ENCODE peak calls at places on chromosomes 16 and 17, in ten cellular contexts. I is psoas muscle, F is PC-3, N is PC-9, S is nephron progenitor cell, O is heart right ventricle, Y is thoracic aorta, H is transverse colon, M is BJ, J is activated B cell treated with CpG ODN at 0.5 μM for 24 hours. V is an unnamed sample.

GRCh38 chr16:65463652-65464260 is 341.9 kb upstream of the CDH11 start:
- DNase-seq in Y (no peak), J (no peak), S (no peak), O (no peak), H (no peak), F (no peak), M (no peak), N (no peak), I (no peak), V (no peak)

GRCh38 chr17:77089118-77089477 is 51.7 kb upstream of the SEC14L1 start:
- DNase-seq in F (peak), S (no peak), I (no peak), H (no peak), J (no peak), O (no peak), M (no peak), N (no peak), Y (no peak), V (no peak)

GRCh38 chr16:3503513-3503912 is 2.7 kb downstream of the CLUAP1 start:
- DNase-seq in H (no peak), J (no peak), S (no peak), N (peak), O (no peak), F (no peak), Y (no peak), M (no peak), I (no peak), V (peak)

GRCh38 chr17:34647511-34647910 is 68.1 kb downstream of the TMEM132E start:
- DNase-seq in S (no peak), Y (no peak), J (no peak), M (no peak), H (no peak), I (no peak), F (no peak), O (no peak), N (no peak), V (no peak)

GRCh38 chr17:2062571-2063183 is 7.8 kb downstream of the HIC1 start:
- DNase-seq in Y (no peak), H (no peak), I (peak), N (no peak), O (no peak), J (no peak), S (no peak), F (no peak), M (no peak), V (no peak)

GRCh38 chr16:5621826-5622225 is 524.2 kb upstream of the EEF2KMT start:
- DNase-seq in S (no peak), M (no peak), Y (no peak), N (no peak), H (no peak), I (no peak), J (no peak), O (no peak), F (no peak), V (no peak)

GRCh38 chr17:74960739-74961342 is 11.7 kb downstream of the HID1 start:
- DNase-seq in O (no peak), S (peak), F (no peak), I (no peak), M (no peak), H (peak), J (peak), N (no peak), Y (no peak), V (no peak)

GRCh38 chr16:3793161-3793576 is 75.8 kb upstream of the TRAP1 start:
- DNase-seq in I (peak), M (no peak), J (no peak), S (no peak), N (no peak), O (no peak), F (no peak), Y (peak), H (no peak), V (peak)

GRCh38 chr16:85614338-85615013 is 1.4 kb downstream of the GSE1 start:
- DNase-seq in J (peak), Y (no peak), H (peak), O (no peak), N (no peak), F (no peak), I (no peak), M (no peak), S (no peak), V (no peak)

GRCh38 chr16:82091225-82091624 is 56.2 kb downstream of the HSD17B2 start:
- DNase-seq in M (peak), I (no peak), O (no peak), Y (no peak), H (no peak), N (no peak), J (no peak), S (no peak), F (peak), V (no peak)

GRCh38 chr17:78137392-78138203 is 7.0 kb downstream of the TMC8 start:
- DNase-seq in S (no peak), H (peak), M (no peak), Y (no peak), N (peak), I (no peak), F (no peak), J (no peak), O (no peak), V (no peak)

GRCh38 chr16:4375717-4376116 is 4.1 kb downstream of the VASN start:
- DNase-seq in M (no peak), I (peak), N (peak), Y (no peak), S (no peak), H (no peak), F (no peak), O (no peak), J (no peak), V (no peak)

GRCh38 chr16:69329369-69330285 is 761 bp downstream of the PDF start:
- DNase-seq in S (peak), I (no peak), H (peak), O (peak), F (peak), M (no peak), Y (no peak), J (peak), N (no peak), V (no peak)

GRCh38 chr17:40307691-40308289 is 1.2 kb upstream of the RARA start:
- DNase-seq in F (no peak), J (no peak), S (no peak), N (no peak), H (no peak), M (no peak), O (no peak), Y (no peak), I (no peak), V (no peak)

GRCh38 chr17:57315061-57315851 is 58.9 kb downstream of the MSI2 start:
- DNase-seq in J (no peak), N (no peak), F (no peak), Y (no peak), I (no peak), M (no peak), H (no peak), O (no peak), S (no peak), V (no peak)

GRCh38 chr17:1109606-1110523 is 69.9 kb downstream of the ABR start:
- DNase-seq in N (peak), S (no peak), O (peak), J (peak), I (peak), H (peak), F (peak), M (no peak), Y (no peak), V (no peak)

GRCh38 chr17:76353004-76353598 is 615 bp downstream of the PRPSAP1 start:
- DNase-seq in J (no peak), S (peak), O (peak), I (peak), N (no peak), M (no peak), F (no peak), H (peak), Y (no peak), V (peak)

GRCh38 chr16:79801550-79802090 is 201.1 kb upstream of the MAF start:
- DNase-seq in Y (no peak), J (no peak), M (no peak), S (no peak), N (no peak), O (no peak), I (no peak), H (no peak), F (no peak), V (no peak)

GRCh38 chr16:14041164-14041563 is 30.0 kb upstream of the MRTFB start:
- DNase-seq in N (no peak), O (no peak), Y (no peak), M (no peak), H (no peak), F (no peak), I (no peak), S (no peak), J (no peak), V (no peak)

GRCh38 chr17:72466199-72466598 is 345.4 kb downstream of the SOX9 start:
- DNase-seq in J (no peak), F (peak), N (peak), O (no peak), H (peak), I (no peak), Y (no peak), M (peak), S (no peak), V (peak)

GRCh38 chr17:78933959-78934568 is 8.9 kb upstream of the TIMP2 start:
- DNase-seq in M (peak), H (peak), Y (peak), J (no peak), O (peak), S (peak), I (peak), F (peak), N (peak), V (peak)

GRCh38 chr16:65111306-65111705 is 10.6 kb downstream of the CDH11 start:
- DNase-seq in J (no peak), N (no peak), I (no peak), Y (no peak), H (peak), M (no peak), O (no peak), F (peak), S (no peak), V (no peak)

GRCh38 chr17:78665952-78666920 is 89.0 kb upstream of the DNAH17 start:
- DNase-seq in J (no peak), F (peak), M (no peak), O (no peak), I (no peak), N (no peak), S (no peak), Y (no peak), H (no peak), V (peak)

GRCh38 chr16:64077242-64077641 is 1044.6 kb downstream of the CDH11 start:
- DNase-seq in Y (no peak), S (no peak), O (no peak), F (no peak), N (no peak), M (no peak), H (no peak), I (no peak), J (no peak), V (no peak)

GRCh38 chr16:68907297-68907999 is 64.1 kb downstream of the TANGO6 start:
- DNase-seq in Y (no peak), M (no peak), O (no peak), H (no peak), J (no peak), F (no peak), I (no peak), N (peak), S (no peak), V (no peak)

GRCh38 chr16:89473791-89474414 is 16.5 kb downstream of the ANKRD11 start:
- DNase-seq in F (peak), N (peak), I (peak), Y (no peak), J (no peak), H (no peak), M (no peak), S (no peak), O (no peak), V (no peak)

GRCh38 chr16:53968896-53969295 is 264.9 kb downstream of the FTO start:
- DNase-seq in S (no peak), N (no peak), Y (no peak), J (no peak), F (no peak), I (no peak), M (no peak), H (no peak), O (no peak), V (no peak)

GRCh38 chr17:41972571-41973411 is 6.2 kb downstream of the CNP start:
- DNase-seq in F (peak), Y (no peak), M (no peak), J (peak), H (no peak), S (no peak), N (peak), I (peak), O (peak), V (peak)

GRCh38 chr17:78407387-78407990 is 29.0 kb downstream of the PGS1 start:
- DNase-seq in N (no peak), M (no peak), F (no peak), J (no peak), O (no peak), H (no peak), Y (no peak), S (no peak), I (peak), V (no peak)

GRCh38 chr16:70418274-70418992 is 20.5 kb downstream of the ST3GAL2 start:
- DNase-seq in N (no peak), S (no peak), I (no peak), M (no peak), F (no peak), H (no peak), Y (no peak), J (no peak), O (no peak), V (no peak)

GRCh38 chr17:2388705-2389099 is 12.2 kb downstream of the MNT start:
- DNase-seq in H (no peak), I (no peak), Y (no peak), M (no peak), S (no peak), J (no peak), N (no peak), F (no peak), O (no peak), V (no peak)

GRCh38 chr17:15900871-15901270 is 44.1 kb upstream of the ADORA2B start:
- DNase-seq in H (no peak), Y (no peak), F (no peak), N (no peak), I (no peak), J (no peak), M (no peak), S (no peak), O (no peak), V (no peak)

GRCh38 chr17:65990593-65990992 is 201.3 kb downstream of the CEP112 start:
- DNase-seq in H (no peak), S (no peak), I (no peak), M (no peak), O (peak), N (no peak), F (no peak), J (no peak), Y (no peak), V (no peak)

GRCh38 chr17:73067075-73067474 is 25.4 kb downstream of the SLC39A11 start:
- DNase-seq in J (no peak), O (no peak), S (no peak), F (no peak), I (no peak), M (no peak), H (no peak), N (no peak), Y (no peak), V (no peak)

GRCh38 chr17:45306094-45306493 is 10.7 kb downstream of the MAP3K14 start:
- DNase-seq in I (no peak), J (no peak), H (no peak), O (no peak), M (no peak), Y (no peak), S (no peak), F (no peak), N (no peak), V (no peak)

GRCh38 chr17:45307290-45308015 is 9.4 kb downstream of the MAP3K14 start:
- DNase-seq in Y (no peak), M (peak), F (peak), H (no peak), S (no peak), O (no peak), N (no peak), I (no peak), J (peak), V (no peak)

GRCh38 chr17:45305532-45306087 is 11.2 kb downstream of the MAP3K14 start:
- DNase-seq in I (no peak), O (no peak), J (no peak), Y (no peak), H (no peak), S (no peak), F (no peak), M (no peak), N (no peak), V (no peak)

GRCh38 chr17:45308016-45308365 is 8.8 kb downstream of the MAP3K14 start:
- DNase-seq in F (no peak), N (no peak), Y (no peak), M (no peak), I (no peak), H (no peak), O (no peak), J (no peak), S (no peak), V (no peak)

DNA sequence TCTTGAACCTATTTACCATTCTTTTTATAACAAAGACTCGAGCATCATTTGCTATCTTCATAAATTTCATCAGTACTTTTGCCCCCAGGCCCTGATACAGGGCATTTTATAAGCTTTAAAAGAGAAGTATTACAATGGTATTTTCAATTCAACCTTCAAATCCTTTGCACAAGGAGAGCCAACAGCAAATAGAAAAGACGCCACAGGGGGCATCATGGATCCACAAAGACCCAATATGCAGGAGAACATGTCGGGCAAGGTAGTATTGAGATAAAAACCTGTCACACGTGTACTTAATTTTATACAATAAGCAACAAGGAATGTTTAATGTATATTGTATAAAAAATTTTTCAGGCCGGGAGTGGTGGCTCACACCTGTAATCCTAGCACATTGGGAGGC is 10.2 kb downstream of the MAP3K14 start:
- DNase-seq in J (no peak), F (no peak), I (no peak), H (no peak), S (no peak), Y (no peak), O (no peak), M (no peak), N (no peak), V (no peak)
- TF ChIP-seq CTCF in J (no peak), F (peak), I (no peak), H (no peak), S (no peak), Y (no peak), O (no peak), M (peak), N (no peak), V (no peak)

GRCh38 chr17:68695659-68696058 is 94.5 kb upstream of the FAM20A start:
- DNase-seq in S (no peak), N (no peak), H (no peak), F (no peak), M (no peak), Y (no peak), J (no peak), I (no peak), O (no peak), V (no peak)
- TF ChIP-seq CTCF in S (no peak), N (no peak), H (no peak), F (no peak), M (no peak), Y (no peak), J (no peak), I (no peak), O (no peak), V (no peak)

DNA sequence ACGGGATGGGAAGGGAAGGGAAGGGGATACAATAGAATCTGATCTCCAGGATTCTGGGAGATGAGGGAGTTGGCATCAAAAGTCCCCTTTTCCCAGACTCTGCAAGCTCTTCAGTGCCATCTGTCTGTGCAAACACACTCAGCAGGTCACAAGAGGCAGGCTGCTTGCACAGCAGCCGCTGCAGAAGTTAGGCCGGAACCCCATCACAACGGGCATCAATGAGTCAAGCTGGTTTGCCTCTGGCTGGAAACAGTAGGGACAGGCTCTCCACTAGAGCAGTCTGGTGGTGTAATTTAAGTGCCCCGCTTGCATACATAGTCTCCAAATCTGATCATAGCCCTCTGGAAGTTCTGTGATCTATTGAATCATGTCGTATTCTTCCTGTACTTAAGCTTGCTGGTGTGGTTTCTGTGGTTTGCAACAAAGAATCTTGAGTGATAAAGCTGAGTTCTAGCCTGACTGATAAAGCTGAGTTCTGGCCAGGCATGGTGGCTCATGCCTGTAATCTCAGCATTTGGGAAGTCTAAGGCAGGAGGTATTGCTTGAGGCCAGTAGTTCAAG is 33.7 kb upstream of the KDM8 start:
- DNase-seq in S (no peak), I (no peak), Y (no peak), H (peak), O (no peak), J (no peak), F (peak), M (no peak), N (peak), V (no peak)
- TF ChIP-seq CTCF in S (no peak), I (no peak), Y (no peak), H (no peak), O (no peak), J (no peak), F (peak), M (peak), N (no peak), V (no peak)

DNA sequence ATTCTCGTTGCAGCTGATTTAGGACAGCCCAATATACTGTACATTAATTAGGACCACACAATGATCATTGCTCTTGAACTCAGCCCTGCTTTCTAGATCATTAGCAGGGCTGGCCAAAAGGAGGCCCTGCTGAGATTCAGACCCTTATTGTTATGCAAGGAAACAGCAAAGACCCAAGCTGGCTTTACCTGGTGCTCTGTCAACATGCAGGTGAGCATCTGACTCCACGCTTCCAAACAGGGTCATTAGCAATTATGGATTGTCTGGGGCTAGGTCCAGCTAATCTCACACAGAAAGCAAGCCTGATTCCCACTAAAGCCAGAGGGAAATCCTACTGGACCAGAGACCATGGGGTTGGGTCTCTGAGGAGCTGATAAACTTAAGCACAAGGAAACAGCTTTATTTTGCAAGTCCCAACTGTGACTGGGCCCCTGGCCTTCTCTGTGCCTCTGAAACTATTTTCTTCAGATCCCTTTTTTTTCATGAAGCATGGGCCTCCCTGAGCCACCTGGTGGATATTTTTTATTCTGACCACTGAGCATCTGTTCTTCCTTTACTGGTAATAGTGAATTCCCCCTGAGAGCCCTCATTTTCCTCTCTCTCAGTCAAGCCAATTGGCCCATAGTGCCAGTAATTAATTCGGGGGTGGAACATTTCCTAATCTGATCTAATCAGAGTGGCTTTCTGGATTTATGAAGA is 236.1 kb downstream of the GRIN2A start:
- DNase-seq in M (no peak), N (no peak), I (no peak), Y (no peak), O (no peak), F (no peak), H (no peak), J (no peak), S (no peak), V (no peak)
- TF ChIP-seq CTCF in M (no peak), N (no peak), I (no peak), Y (no peak), O (no peak), F (no peak), H (no peak), J (no peak), S (no peak), V (no peak)

GRCh38 chr17:81927653-81928496 is at the start of gene MAFG:
- DNase-seq in Y (peak), O (peak), F (peak), M (peak), J (peak), I (peak), S (peak), N (peak), H (peak), V (peak)
- TF ChIP-seq CTCF in Y (peak), O (no peak), F (peak), M (peak), J (no peak), I (peak), S (peak), N (no peak), H (no peak), V (no peak)

GRCh38 chr17:54971147-54971546 is 2.6 kb downstream of the STXBP4 start:
- DNase-seq in N (no peak), I (no peak), J (no peak), H (no peak), S (no peak), F (no peak), O (no peak), Y (no peak), M (no peak), V (no peak)

GRCh38 chr17:54968259-54968953 is at the start of the genes COX11 and STXBP4:
- DNase-seq in Y (peak), F (peak), H (peak), J (peak), N (peak), O (peak), M (peak), I (peak), S (peak), V (peak)

GRCh38 chr17:54968954-54969400 is 412 bp downstream of the STXBP4 start:
- DNase-seq in F (peak), H (peak), O (no peak), J (no peak), Y (no peak), M (no peak), I (peak), N (no peak), S (no peak), V (no peak)

GRCh38 chr17:54969658-54970572 is 1.4 kb downstream of the STXBP4 start:
- DNase-seq in F (no peak), Y (no peak), I (no peak), O (no peak), H (no peak), N (no peak), S (no peak), M (no peak), J (no peak), V (no peak)

GRCh38 chr17:54967621-54968258 is 714 bp downstream of the COX11 start:
- DNase-seq in Y (no peak), J (no peak), N (peak), O (no peak), M (no peak), F (peak), I (no peak), S (no peak), H (peak), V (no peak)
- TF ChIP-seq CTCF in Y (no peak), J (no peak), N (no peak), O (no peak), M (peak), F (no peak), I (no peak), S (no peak), H (no peak), V (peak)